ENCODE peak calls at places on chromosomes 11 and 22, in six cellular contexts. One of them, this sample, is unnamed.

GRCh38 chr11:124108158-124108557 is 7.1 kb upstream of the VWA5A start:
- DNase-seq in glomerular endothelial cell: peak
- DNase-seq in naive thymus-derived CD8-positive, alpha-beta T cell: no peak
- DNase-seq in colonic mucosa: no peak
- DNase-seq in skeletal muscle cell: no peak
- DNase-seq in right cardiac atrium: no peak
- DNase-seq in this sample: no peak

GRCh38 chr22:38873469-38874411 is 1.7 kb upstream of the CBX6 start:
- DNase-seq in glomerular endothelial cell: no peak
- DNase-seq in naive thymus-derived CD8-positive, alpha-beta T cell: no peak
- DNase-seq in colonic mucosa: no peak
- DNase-seq in skeletal muscle cell: no peak
- DNase-seq in right cardiac atrium: no peak
- DNase-seq in this sample: no peak

GRCh38 chr22:46830001-46830715 is 67.7 kb downstream of the TBC1D22A start:
- DNase-seq in glomerular endothelial cell: no peak
- DNase-seq in naive thymus-derived CD8-positive, alpha-beta T cell: no peak
- DNase-seq in colonic mucosa: no peak
- DNase-seq in skeletal muscle cell: peak
- DNase-seq in right cardiac atrium: peak
- DNase-seq in this sample: peak

GRCh38 chr11:91997178-91997577 is 227.4 kb upstream of the FAT3 start:
- DNase-seq in glomerular endothelial cell: no peak
- DNase-seq in naive thymus-derived CD8-positive, alpha-beta T cell: no peak
- DNase-seq in colonic mucosa: no peak
- DNase-seq in skeletal muscle cell: no peak
- DNase-seq in right cardiac atrium: no peak
- DNase-seq in this sample: no peak

GRCh38 chr22:40247976-40248375 is 70.3 kb downstream of the TNRC6B start:
- DNase-seq in glomerular endothelial cell: no peak
- DNase-seq in naive thymus-derived CD8-positive, alpha-beta T cell: peak
- DNase-seq in colonic mucosa: no peak
- DNase-seq in skeletal muscle cell: no peak
- DNase-seq in right cardiac atrium: no peak
- DNase-seq in this sample: no peak

GRCh38 chr22:38870312-38870741 is 1.7 kb downstream of the CBX6 start:
- DNase-seq in glomerular endothelial cell: peak
- DNase-seq in naive thymus-derived CD8-positive, alpha-beta T cell: peak
- DNase-seq in colonic mucosa: peak
- DNase-seq in skeletal muscle cell: peak
- DNase-seq in right cardiac atrium: peak
- DNase-seq in this sample: peak

GRCh38 chr11:128814856-128815705 is 52.0 kb downstream of the KCNJ1 start:
- DNase-seq in glomerular endothelial cell: no peak
- DNase-seq in naive thymus-derived CD8-positive, alpha-beta T cell: no peak
- DNase-seq in colonic mucosa: no peak
- DNase-seq in skeletal muscle cell: peak
- DNase-seq in right cardiac atrium: peak
- DNase-seq in this sample: peak

GRCh38 chr22:32744560-32744959 is 56.9 kb upstream of the TIMP3 start:
- DNase-seq in glomerular endothelial cell: no peak
- DNase-seq in naive thymus-derived CD8-positive, alpha-beta T cell: no peak
- DNase-seq in colonic mucosa: no peak
- DNase-seq in skeletal muscle cell: no peak
- DNase-seq in right cardiac atrium: no peak
- DNase-seq in this sample: no peak

GRCh38 chr11:65505434-65506315 is 6.8 kb downstream of the MALAT1 start:
- DNase-seq in glomerular endothelial cell: no peak
- DNase-seq in naive thymus-derived CD8-positive, alpha-beta T cell: no peak
- DNase-seq in colonic mucosa: peak
- DNase-seq in skeletal muscle cell: no peak
- DNase-seq in right cardiac atrium: peak
- DNase-seq in this sample: no peak

GRCh38 chr11:57131080-57131790 is 50.5 kb upstream of the LRRC55 start:
- DNase-seq in glomerular endothelial cell: no peak
- DNase-seq in naive thymus-derived CD8-positive, alpha-beta T cell: no peak
- DNase-seq in colonic mucosa: peak
- DNase-seq in skeletal muscle cell: no peak
- DNase-seq in right cardiac atrium: peak
- DNase-seq in this sample: no peak

GRCh38 chr11:65437436-65438227 is 15.0 kb downstream of the NEAT1 start:
- DNase-seq in glomerular endothelial cell: no peak
- DNase-seq in naive thymus-derived CD8-positive, alpha-beta T cell: no peak
- DNase-seq in colonic mucosa: no peak
- DNase-seq in skeletal muscle cell: no peak
- DNase-seq in right cardiac atrium: no peak
- DNase-seq in this sample: peak

GRCh38 chr11:129896062-129896461 is 684 bp upstream of the NFRKB start:
- DNase-seq in glomerular endothelial cell: no peak
- DNase-seq in naive thymus-derived CD8-positive, alpha-beta T cell: no peak
- DNase-seq in colonic mucosa: no peak
- DNase-seq in skeletal muscle cell: no peak
- DNase-seq in right cardiac atrium: no peak
- DNase-seq in this sample: peak

GRCh38 chr11:120013325-120014250 is 124.3 kb downstream of the TRIM29 start:
- DNase-seq in glomerular endothelial cell: no peak
- DNase-seq in naive thymus-derived CD8-positive, alpha-beta T cell: no peak
- DNase-seq in colonic mucosa: peak
- DNase-seq in skeletal muscle cell: no peak
- DNase-seq in right cardiac atrium: peak
- DNase-seq in this sample: peak

This sample was measured in Right ventricle myocardium superior.